ENCODE peak calls at places on chromosomes 16 and 17, in eight cellular contexts. X is PC-3; A is suprapubic skin; Z is upper lobe of right lung; F is uterus; G is CD4-positive, alpha-beta memory T cell; D is psoas muscle; M is cardiac muscle cell. N is an unnamed sample. For H3K36me3, the result is how much of the 10 kb centered on the place peaks cover.

GRCh38 chr16:86772231-86772510 is 193.8 kb downstream of the FOXL1 start:
- DNase-seq in X (no peak), A (no peak), Z (no peak), F (no peak), G (no peak), D (no peak), M (no peak), N (no peak)

GRCh38 chr17:43212641-43213490 is 1.2 kb downstream of the TMEM106A start:
- DNase-seq in X (no peak), A (peak), Z (no peak), F (no peak), G (no peak), D (no peak), M (no peak), N (no peak)

GRCh38 chr16:31188450-31189411 is 8.8 kb downstream of the FUS start:
- DNase-seq in X (no peak), A (no peak), Z (no peak), F (no peak), G (no peak), D (no peak), M (no peak), N (no peak)

GRCh38 chr17:80125656-80126448 is 21.1 kb downstream of the EIF4A3 start:
- DNase-seq in X (no peak), A (peak), Z (no peak), F (no peak), G (no peak), D (no peak), M (no peak), N (peak)

GRCh38 chr17:77354721-77355455 is 214.1 kb downstream of the SEC14L1 start:
- DNase-seq in X (peak), A (peak), Z (no peak), F (peak), G (no peak), D (peak), M (no peak), N (peak)

GRCh38 chr16:85707528-85708095 is 18.9 kb upstream of the GINS2 start:
- DNase-seq in X (no peak), A (no peak), Z (no peak), F (no peak), G (no peak), D (no peak), M (no peak), N (no peak)

GRCh38 chr17:79933863-79934652 is 94.8 kb upstream of the CBX4 start:
- DNase-seq in X (peak), A (no peak), Z (no peak), F (no peak), G (no peak), D (no peak), M (no peak), N (no peak)

GRCh38 chr17:75182319-75182568 is 515 bp downstream of the SUMO2 start:
- DNase-seq in X (no peak), A (peak), Z (no peak), F (peak), G (no peak), D (no peak), M (no peak), N (no peak)

GRCh38 chr16:65624696-65625095 is 502.8 kb upstream of the CDH11 start:
- DNase-seq in X (no peak), A (no peak), Z (no peak), F (no peak), G (no peak), D (no peak), M (no peak), N (no peak)

GRCh38 chr16:30551781-30552180 is 6.4 kb downstream of the ZNF764 start:
- DNase-seq in X (no peak), A (no peak), Z (peak), F (no peak), G (peak), D (no peak), M (no peak), N (no peak)

GRCh38 chr17:73957564-73957963 is 245.9 kb upstream of the RPL38 start:
- DNase-seq in X (no peak), A (peak), Z (no peak), F (no peak), G (no peak), D (no peak), M (no peak), N (no peak)

GRCh38 chr17:4365628-4366311 is 705 bp downstream of the UBE2G1 start:
- DNase-seq in X (no peak), A (peak), Z (no peak), F (peak), G (peak), D (peak), M (peak), N (peak)

GRCh38 chr16:12959072-12959471 is 57.7 kb downstream of the SHISA9 start:
- DNase-seq in X (no peak), A (no peak), Z (no peak), F (no peak), G (no peak), D (no peak), M (no peak), N (no peak)

GRCh38 chr17:77951123-77951522 is 7.4 kb upstream of the TNRC6C start:
- DNase-seq in X (no peak), A (no peak), Z (no peak), F (no peak), G (no peak), D (no peak), M (no peak), N (no peak)

GRCh38 chr16:14455577-14455976 is 174.5 kb downstream of the PARN start:
- DNase-seq in X (peak), A (no peak), Z (no peak), F (no peak), G (no peak), D (no peak), M (peak), N (no peak)

GRCh38 chr16:8848939-8849391 is 19.8 kb downstream of the CARHSP1 start:
- DNase-seq in X (peak), A (no peak), Z (no peak), F (no peak), G (no peak), D (no peak), M (no peak), N (peak)
- H3K36me3 ChIP-seq in X (under half), A (under half), Z (under half), F (under half), G (under half), D (half or more), M (under half), N (under half)

DNA sequence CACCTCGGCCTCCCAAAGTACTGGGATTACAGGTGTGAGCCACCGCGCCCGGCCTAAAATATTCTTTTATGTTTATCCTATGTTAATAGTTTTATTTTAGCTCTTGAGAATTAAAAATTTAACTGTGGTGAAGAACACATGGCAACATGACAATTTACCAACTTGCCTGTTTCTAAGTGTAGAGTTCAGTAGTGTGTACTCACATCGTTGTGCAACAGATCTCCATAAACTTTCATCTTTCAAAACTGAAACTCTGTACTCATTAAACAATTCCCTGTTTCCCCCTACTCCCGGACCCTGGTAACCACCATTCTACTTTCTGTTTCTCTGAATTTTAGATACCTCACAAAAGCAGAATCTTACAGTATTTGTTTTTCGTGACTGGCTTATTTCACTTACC is 17.2 kb downstream of the IST1 start:
- DNase-seq in X (no peak), A (no peak), Z (no peak), F (no peak), G (no peak), D (no peak), M (no peak), N (no peak)
- H3K36me3 ChIP-seq in X (under half), A (under half), Z (under half), F (under half), G (under half), D (under half), M (under half), N (under half)

GRCh38 chr17:56945938-56946337 is 14.9 kb downstream of the COIL start:
- DNase-seq in X (no peak), A (no peak), Z (no peak), F (no peak), G (no peak), D (no peak), M (no peak), N (no peak)
- H3K36me3 ChIP-seq in X (half or more), A (half or more), Z (half or more), F (under half), G (under half), D (half or more), M (half or more), N (under half)

GRCh38 chr16:71670537-71670936 is 44.6 kb downstream of the MARVELD3 start:
- DNase-seq in X (no peak), A (no peak), Z (no peak), F (no peak), G (no peak), D (no peak), M (no peak), N (no peak)
- H3K36me3 ChIP-seq in X (under half), A (half or more), Z (under half), F (under half), G (under half), D (half or more), M (under half), N (under half)

DNA sequence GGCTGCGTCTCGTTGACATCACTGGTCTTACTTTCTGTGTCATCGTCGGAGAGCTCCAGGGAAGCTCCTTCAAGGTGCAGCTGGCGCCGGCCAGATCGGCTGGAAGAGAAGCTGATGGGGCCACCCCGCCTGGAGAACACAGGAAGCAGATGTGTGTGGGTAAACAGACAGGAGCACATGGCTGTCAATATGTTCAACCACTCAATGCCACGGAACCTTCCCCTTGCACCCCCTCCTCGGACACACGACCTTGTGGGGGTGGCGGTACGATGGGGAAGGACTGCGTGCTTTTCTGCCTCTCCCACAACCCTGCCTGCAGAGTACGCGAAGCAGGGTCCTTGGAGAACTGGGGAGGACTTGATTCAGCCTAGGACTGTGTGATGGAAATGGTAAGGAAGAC is 40.1 kb downstream of the NDEL1 start:
- DNase-seq in X (no peak), A (no peak), Z (peak), F (no peak), G (no peak), D (no peak), M (no peak), N (no peak)
- H3K36me3 ChIP-seq in X (under half), A (half or more), Z (half or more), F (under half), G (under half), D (half or more), M (half or more), N (under half)

GRCh38 chr16:57175896-57176295 is 9.9 kb downstream of the PSME3IP1 start:
- DNase-seq in X (no peak), A (no peak), Z (no peak), F (no peak), G (no peak), D (no peak), M (no peak), N (no peak)
- H3K36me3 ChIP-seq in X (under half), A (under half), Z (under half), F (under half), G (under half), D (under half), M (under half), N (under half)

DNA sequence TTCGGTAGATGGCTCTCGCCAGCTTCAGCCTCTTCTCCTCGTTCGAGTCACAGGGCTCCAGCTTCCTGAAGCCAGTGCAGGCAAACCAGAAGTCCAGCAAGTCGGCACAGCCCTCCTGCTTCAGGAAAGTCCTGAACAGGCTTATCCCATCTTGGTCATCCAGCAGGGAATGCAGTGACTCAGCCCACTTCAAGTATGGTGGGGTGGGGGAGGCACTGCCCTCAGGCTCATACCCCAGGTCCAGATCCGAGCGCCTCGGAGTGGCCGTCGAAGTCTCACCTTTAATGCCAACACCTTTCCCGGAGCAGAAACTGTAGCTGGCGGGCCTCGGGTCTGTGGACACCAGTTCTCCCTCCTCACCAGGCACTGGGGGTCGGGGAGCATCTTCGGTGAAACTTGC is 5.9 kb downstream of the AXIN1 start:
- DNase-seq in X (no peak), A (no peak), Z (no peak), F (no peak), G (no peak), D (no peak), M (no peak), N (no peak)
- H3K36me3 ChIP-seq in X (under half), A (under half), Z (under half), F (under half), G (under half), D (under half), M (under half), N (under half)

GRCh38 chr16:24745791-24746190 is 16.3 kb downstream of the TNRC6A start:
- DNase-seq in X (no peak), A (no peak), Z (no peak), F (no peak), G (no peak), D (no peak), M (no peak), N (no peak)
- H3K36me3 ChIP-seq in X (under half), A (under half), Z (under half), F (under half), G (under half), D (under half), M (under half), N (under half)

DNA sequence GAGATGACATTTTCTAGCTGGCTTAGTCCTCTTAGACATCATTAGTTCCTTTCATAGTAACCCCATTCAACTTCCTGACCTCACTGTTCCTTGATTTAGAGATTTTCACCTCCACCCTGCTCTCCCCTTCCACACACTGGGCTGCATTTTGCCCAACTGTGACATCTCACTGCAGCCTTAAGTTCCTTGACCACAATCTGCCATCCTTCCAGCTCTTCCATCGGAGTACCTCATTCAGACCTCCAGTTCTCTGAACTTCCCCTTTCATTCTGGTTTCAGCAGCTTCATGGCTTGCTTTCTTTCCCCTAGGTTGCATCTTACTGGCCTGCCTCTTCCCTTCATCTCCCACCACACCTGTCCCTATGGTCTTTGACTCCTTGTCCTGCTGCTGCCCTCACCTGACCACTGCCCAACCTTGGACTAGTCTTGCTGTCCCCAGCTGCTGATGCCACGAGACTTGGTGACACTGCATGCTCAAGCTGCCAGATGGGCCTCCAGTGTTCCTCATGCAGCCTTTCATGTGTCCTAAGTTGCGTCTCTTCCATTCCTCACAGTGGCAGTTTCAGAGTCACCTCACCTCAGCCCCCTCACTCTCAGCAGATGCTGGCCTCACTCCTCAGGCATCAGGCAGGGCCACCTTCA is 40.8 kb downstream of the NUP88 start:
- DNase-seq in X (no peak), A (no peak), Z (no peak), F (no peak), G (no peak), D (no peak), M (no peak), N (no peak)
- H3K36me3 ChIP-seq in X (under half), A (half or more), Z (half or more), F (under half), G (half or more), D (half or more), M (half or more), N (under half)

N was measured in sigmoid colon.